ENCODE peak calls at places on chromosomes 11 and 22, in six cellular contexts. W is IMR-90, A is H9, L is mesenchymal stem cell, X is trophoblast cell, O is neuronal stem cell. P is an unnamed sample.

GRCh38 chr11:70541699-70542098 is 143.4 kb downstream of the CTTN start:
- DNase-seq in X (no peak), A (no peak), O (no peak), W (no peak), L (no peak), P (no peak)

GRCh38 chr11:128804481-128804880 is 62.6 kb downstream of the KCNJ1 start:
- DNase-seq in L (peak), W (peak), A (no peak), X (no peak), O (no peak), P (no peak)

GRCh38 chr11:72864692-72865655 is 50.8 kb downstream of the ATG16L2 start:
- DNase-seq in L (no peak), X (no peak), A (no peak), W (peak), O (no peak), P (no peak)

GRCh38 chr11:107259826-107260225 is 197.8 kb downstream of the CWF19L2 start:
- DNase-seq in X (no peak), A (no peak), O (no peak), W (no peak), L (peak), P (no peak)

GRCh38 chr11:106473089-106473722 is 395.7 kb downstream of the AASDHPPT start:
- DNase-seq in L (no peak), O (no peak), W (peak), A (no peak), X (no peak), P (no peak)

GRCh38 chr11:72395993-72396392 is 38.3 kb downstream of the CLPB start:
- DNase-seq in L (no peak), O (no peak), W (no peak), X (no peak), A (no peak), P (peak)

GRCh38 chr11:33620423-33621120 is 80.1 kb downstream of the C11orf91 start:
- DNase-seq in L (no peak), A (no peak), W (peak), X (no peak), O (no peak), P (no peak)

GRCh38 chr11:120335596-120335927 is 651 bp upstream of the ARHGEF12 start:
- DNase-seq in W (peak), X (no peak), A (no peak), O (no peak), L (no peak), P (no peak)

GRCh38 chr22:19992921-19993355 is 23.7 kb downstream of the ARVCF start:
- DNase-seq in X (no peak), A (no peak), W (no peak), O (no peak), L (no peak), P (no peak)

GRCh38 chr22:46073683-46074504 is 76.4 kb upstream of the PPARA start:
- DNase-seq in L (peak), W (peak), X (no peak), A (no peak), O (no peak), P (no peak)

GRCh38 chr11:125743681-125744080 is 2.4 kb upstream of the PATE1 start:
- DNase-seq in O (no peak), A (no peak), L (no peak), X (peak), W (no peak), P (no peak)

GRCh38 chr22:25815561-25815960 is 73.6 kb downstream of the MYO18B start:
- DNase-seq in L (no peak), A (no peak), O (no peak), X (no peak), W (no peak), P (no peak)

GRCh38 chr11:36627471-36627870 is 29.4 kb upstream of the RAG2 start:
- DNase-seq in W (no peak), L (no peak), A (no peak), X (no peak), O (no peak), P (no peak)

GRCh38 chr22:38314140-38314991 is 2.9 kb downstream of the CSNK1E start:
- DNase-seq in W (peak), L (peak), A (no peak), X (no peak), O (no peak), P (no peak)

GRCh38 chr22:35838849-35839646 is 121.4 kb downstream of the APOL5 start:
- DNase-seq in O (peak), A (no peak), X (no peak), W (peak), L (peak), P (no peak)

GRCh38 chr22:43255299-43255698 is 68.4 kb upstream of the TTLL12 start:
- DNase-seq in O (no peak), A (no peak), X (no peak), W (no peak), L (no peak), P (no peak)

GRCh38 chr11:20048246-20048645 is 112.0 kb downstream of the DBX1 start:
- DNase-seq in L (no peak), A (no peak), O (no peak), X (no peak), W (peak), P (no peak)

GRCh38 chr11:80873309-80873999 is 1432.6 kb upstream of the TENM4 start:
- DNase-seq in O (no peak), L (peak), W (no peak), X (no peak), A (no peak), P (no peak)

GRCh38 chr22:49934144-49934890 is 15.9 kb downstream of the CRELD2 start:
- DNase-seq in X (no peak), A (no peak), L (peak), W (peak), O (no peak), P (no peak)

GRCh38 chr11:83159901-83160865 is 3.3 kb downstream of the PCF11 start:
- DNase-seq in O (no peak), L (peak), X (peak), A (no peak), W (peak), P (no peak)

GRCh38 chr11:75142714-75143419 is 8.0 kb upstream of the SLCO2B1 start:
- DNase-seq in O (no peak), A (peak), L (peak), X (peak), W (peak), P (peak)

GRCh38 chr11:68460741-68461283 is at the start of gene PPP6R3:
- DNase-seq in A (no peak), W (no peak), O (no peak), L (no peak), X (no peak), P (no peak)

GRCh38 chr11:83151274-83151977 is 5.5 kb upstream of the PCF11 start:
- DNase-seq in L (no peak), A (no peak), W (no peak), X (no peak), O (no peak), P (no peak)

GRCh38 chr11:1755344-1756023 is 5.1 kb upstream of the IFITM10 start:
- DNase-seq in O (no peak), L (no peak), X (no peak), A (no peak), W (no peak), P (no peak)

GRCh38 chr11:76671626-76672309 is 1.2 kb upstream of the LRRC32 start:
- DNase-seq in W (no peak), O (no peak), A (no peak), L (no peak), X (no peak), P (no peak)

GRCh38 chr22:20584872-20585639 is 77.6 kb downstream of the MED15 start:
- DNase-seq in X (no peak), A (no peak), L (no peak), O (no peak), W (no peak), P (no peak)

GRCh38 chr11:100719809-100720221 is 32.7 kb downstream of the ARHGAP42 start:
- DNase-seq in O (no peak), W (peak), X (peak), L (peak), A (peak), P (no peak)

GRCh38 chr11:96284917-96285316 is 58.1 kb downstream of the MAML2 start:
- DNase-seq in O (no peak), A (no peak), L (no peak), X (no peak), W (no peak), P (no peak)

GRCh38 chr11:49499117-49499516 is 290.7 kb upstream of the FOLH1 start:
- DNase-seq in O (no peak), W (no peak), L (no peak), X (no peak), A (peak), P (no peak)

GRCh38 chr11:102783016-102783415 is 2.6 kb upstream of the MMP10 start:
- DNase-seq in X (no peak), W (no peak), O (no peak), L (no peak), A (no peak), P (no peak)

GRCh38 chr11:102776454-102776853 is 4.0 kb downstream of the MMP10 start:
- DNase-seq in O (no peak), W (no peak), X (peak), A (no peak), L (no peak), P (no peak)

GRCh38 chr11:102783720-102784119 is 3.3 kb upstream of the MMP10 start:
- DNase-seq in A (no peak), O (no peak), W (no peak), X (no peak), L (no peak), P (no peak)

GRCh38 chr11:102784380-102784779 is 4.0 kb upstream of the MMP10 start:
- DNase-seq in O (no peak), W (no peak), A (no peak), X (no peak), L (no peak), P (no peak)

GRCh38 chr11:102780491-102780918 is at the start of gene MMP10:
- DNase-seq in O (peak), X (no peak), L (peak), W (peak), A (peak), P (no peak)
- H3K14ac ChIP-seq in O (no peak), X (no peak), L (no peak), W (peak), A (no peak), P (no peak)

GRCh38 chr11:32597914-32598313 is 14.3 kb downstream of the EIF3M start:
- DNase-seq in A (no peak), W (no peak), X (no peak), L (no peak), O (peak), P (no peak)
- H3K14ac ChIP-seq in A (no peak), W (no peak), X (no peak), L (no peak), O (no peak), P (no peak)

GRCh38 chr11:59394186-59394585 is 32.0 kb downstream of the OR5A2 start:
- DNase-seq in O (no peak), L (no peak), W (no peak), A (no peak), X (no peak), P (no peak)
- H3K14ac ChIP-seq in O (no peak), L (no peak), W (no peak), A (no peak), X (no peak), P (no peak)

DNA sequence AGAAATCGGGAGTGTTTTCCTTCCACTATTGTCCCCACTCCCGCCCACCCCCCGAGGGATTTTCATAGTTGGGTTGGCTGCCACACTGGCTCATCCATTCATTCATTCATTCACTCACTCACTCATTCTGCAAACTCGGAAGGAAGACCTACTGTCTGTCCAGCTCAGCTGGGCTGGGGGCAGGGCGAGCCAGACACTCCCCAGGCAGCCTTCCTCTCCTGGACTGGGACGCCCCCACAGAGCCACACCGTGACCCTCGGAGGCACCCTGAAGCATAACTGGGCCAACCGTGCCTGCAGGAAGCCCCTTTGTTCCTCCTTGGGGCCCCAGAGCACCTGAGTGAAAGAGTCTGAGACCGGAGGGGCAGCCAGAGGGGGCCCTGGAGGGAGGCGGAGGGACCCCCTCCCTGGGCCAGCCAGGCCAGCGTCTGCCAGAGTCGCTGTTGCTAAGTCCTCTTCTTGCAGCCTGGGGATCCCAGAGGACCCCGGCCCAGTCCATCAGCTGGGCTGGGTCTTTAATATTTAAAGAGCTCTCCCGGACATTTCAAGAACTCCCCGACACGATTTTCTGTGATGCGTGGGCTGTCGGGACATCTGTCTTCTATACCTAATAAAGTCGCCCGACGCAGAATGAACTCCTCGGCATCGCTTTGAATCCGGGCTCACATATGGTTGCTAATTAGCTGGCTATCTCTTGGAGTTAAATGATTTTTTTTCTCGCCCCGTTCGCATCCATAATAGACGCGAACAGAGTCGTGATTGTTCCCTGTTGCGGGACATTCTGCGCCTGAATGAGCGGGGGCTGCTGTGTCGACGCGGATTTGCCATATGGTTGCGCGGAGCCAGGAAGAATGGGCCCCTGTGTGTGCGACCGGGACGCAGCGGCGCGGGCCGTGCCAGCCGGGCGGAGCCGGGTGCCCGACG is 16.7 kb downstream of the CDKN1C start:
- DNase-seq in X (no peak), O (no peak), A (no peak), W (no peak), L (no peak), P (no peak)
- H3K14ac ChIP-seq in X (no peak), O (peak), A (no peak), W (no peak), L (no peak), P (no peak)

GRCh38 chr11:85815186-85815911 is 4.4 kb upstream of the SYTL2 start:
- DNase-seq in A (no peak), W (peak), X (no peak), O (no peak), L (no peak), P (no peak)
- H3K14ac ChIP-seq in A (no peak), W (peak), X (no peak), O (no peak), L (no peak), P (no peak)

P was measured in H1.